ENCODE peak calls at places on chromosome 1, in eight cellular contexts. R is sigmoid colon, Y is A549, N is heart left ventricle, H is ovary, K is Peyer's patch, F is uterus, G is HCT116. I is an unnamed sample. For H3K4me1, the result is how much of the 10 kb centered on the place peaks cover.

GRCh38 chr1:78831731-78832360 is 174.7 kb downstream of the ADGRL4 start:
- DNase-seq in F (no peak), K (no peak), Y (no peak), R (no peak), N (no peak), G (peak), H (no peak), I (no peak)

GRCh38 chr1:6832789-6833188 is 47.5 kb downstream of the CAMTA1 start:
- DNase-seq in R (no peak), H (no peak), K (no peak), N (no peak), G (no peak), Y (no peak), F (no peak), I (no peak)

GRCh38 chr1:43414634-43415223 is 25.0 kb downstream of the SZT2 start:
- DNase-seq in G (peak), F (no peak), Y (peak), K (no peak), R (no peak), N (no peak), H (peak), I (no peak)

GRCh38 chr1:67803380-67804279 is 29.6 kb downstream of the GNG12 start:
- DNase-seq in G (no peak), H (no peak), N (no peak), R (no peak), Y (no peak), K (no peak), F (no peak), I (no peak)

GRCh38 chr1:194268839-194269238 is 1082.4 kb upstream of the B3GALT2 start:
- DNase-seq in H (no peak), N (no peak), K (no peak), R (no peak), Y (no peak), G (no peak), F (no peak), I (no peak)

GRCh38 chr1:200372095-200372884 is 37.5 kb downstream of the ZNF281 start:
- DNase-seq in G (peak), K (no peak), F (no peak), R (no peak), Y (peak), H (no peak), N (no peak), I (no peak)

GRCh38 chr1:226616636-226617035 is 68.1 kb downstream of the STUM start:
- DNase-seq in H (no peak), Y (no peak), G (no peak), F (no peak), N (no peak), K (no peak), R (no peak), I (no peak)

GRCh38 chr1:22978299-22978698 is 5.6 kb upstream of the LACTBL1 start:
- DNase-seq in K (no peak), Y (no peak), H (no peak), R (no peak), N (no peak), F (no peak), G (no peak), I (no peak)

GRCh38 chr1:61496501-61496900 is 228.4 kb downstream of the TM2D1 start:
- DNase-seq in R (no peak), Y (peak), H (no peak), F (no peak), G (no peak), K (no peak), N (no peak), I (no peak)

GRCh38 chr1:106952766-106953165 is 103.7 kb upstream of the PRMT6 start:
- DNase-seq in R (no peak), F (no peak), N (no peak), K (no peak), G (no peak), H (no peak), Y (no peak), I (no peak)

GRCh38 chr1:32071758-32072621 is 749 bp upstream of the TMEM39B start:
- DNase-seq in Y (no peak), H (no peak), G (no peak), R (no peak), N (no peak), K (no peak), F (no peak), I (no peak)

GRCh38 chr1:243495442-243496172 is 239.8 kb downstream of the SDCCAG8 start:
- DNase-seq in G (no peak), H (no peak), F (no peak), N (peak), Y (no peak), K (no peak), R (peak), I (peak)

GRCh38 chr1:209222826-209223225 is 360.7 kb upstream of the CAMK1G start:
- DNase-seq in R (no peak), N (no peak), F (no peak), H (no peak), K (no peak), G (no peak), Y (no peak), I (no peak)

GRCh38 chr1:118636004-118636403 is 352.1 kb downstream of the TBX15 start:
- DNase-seq in Y (no peak), N (no peak), G (no peak), K (no peak), H (no peak), F (no peak), R (no peak), I (no peak)

GRCh38 chr1:12593621-12594066 is 24.4 kb downstream of the DHRS3 start:
- DNase-seq in K (no peak), H (peak), N (peak), F (peak), R (peak), G (no peak), Y (no peak), I (no peak)

GRCh38 chr1:12594490-12594889 is 23.5 kb downstream of the DHRS3 start:
- DNase-seq in R (no peak), Y (no peak), K (no peak), F (no peak), G (no peak), H (no peak), N (peak), I (no peak)

GRCh38 chr1:12594966-12595838 is 22.8 kb downstream of the DHRS3 start:
- DNase-seq in F (peak), N (peak), H (peak), R (peak), K (peak), Y (peak), G (no peak), I (no peak)

GRCh38 chr1:12597792-12598191 is 20.2 kb downstream of the DHRS3 start:
- DNase-seq in R (peak), K (no peak), N (peak), G (no peak), H (no peak), F (no peak), Y (no peak), I (no peak)

DNA sequence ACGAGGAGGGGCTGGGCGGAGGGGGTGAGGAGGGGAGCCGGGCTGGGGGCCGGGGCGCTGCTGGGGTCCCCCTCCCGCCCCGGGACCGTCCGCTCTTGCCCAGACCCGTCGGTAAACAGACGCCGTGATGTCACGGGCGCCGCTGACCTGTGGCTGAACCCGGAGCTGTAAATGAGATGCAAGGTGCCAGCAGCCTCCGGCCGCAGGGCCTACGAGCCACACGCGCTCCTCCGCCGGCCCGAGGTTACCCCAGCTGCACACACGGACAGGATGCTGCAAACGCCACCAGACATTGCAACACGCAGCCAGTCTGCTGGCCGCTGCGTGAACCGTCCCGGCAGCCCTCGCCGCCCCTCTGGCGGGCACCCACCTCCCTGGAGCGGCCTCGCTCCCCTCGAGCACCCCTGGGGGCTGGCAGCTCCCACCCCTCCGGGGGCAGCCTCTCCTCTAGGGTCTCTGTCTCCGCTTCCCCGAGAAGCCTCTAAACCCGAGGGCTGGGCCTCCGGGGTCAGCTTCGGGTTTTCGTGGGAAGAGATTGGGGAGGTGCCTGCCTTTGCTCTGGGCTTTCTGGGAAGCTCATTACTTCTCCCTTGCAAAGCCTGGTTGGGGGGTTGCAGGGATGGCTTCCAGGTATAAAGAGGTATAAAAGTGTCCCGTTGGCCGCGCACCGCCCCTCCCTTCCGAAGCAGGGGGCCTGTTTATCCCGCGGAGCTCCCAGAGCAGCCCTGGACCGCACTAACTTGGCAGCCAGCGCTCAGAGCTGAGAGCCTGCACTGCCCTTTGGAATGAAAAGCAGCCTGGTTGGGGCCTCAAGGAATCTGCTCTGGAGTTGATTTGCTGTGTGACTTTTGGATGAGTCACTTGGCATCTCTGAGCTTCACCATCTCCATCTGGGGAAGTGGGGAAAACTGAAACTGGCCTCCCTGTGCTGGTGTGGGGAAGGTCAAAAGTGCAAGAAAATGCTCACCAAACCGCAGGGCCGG is 21.9 kb downstream of the DHRS3 start:
- DNase-seq in H (peak), Y (peak), K (peak), R (peak), G (no peak), N (peak), F (peak), I (no peak)
- H3K4me3 ChIP-seq in H (peak), Y (peak), K (peak), R (peak), G (peak), N (peak), F (peak), I (peak)

DNA sequence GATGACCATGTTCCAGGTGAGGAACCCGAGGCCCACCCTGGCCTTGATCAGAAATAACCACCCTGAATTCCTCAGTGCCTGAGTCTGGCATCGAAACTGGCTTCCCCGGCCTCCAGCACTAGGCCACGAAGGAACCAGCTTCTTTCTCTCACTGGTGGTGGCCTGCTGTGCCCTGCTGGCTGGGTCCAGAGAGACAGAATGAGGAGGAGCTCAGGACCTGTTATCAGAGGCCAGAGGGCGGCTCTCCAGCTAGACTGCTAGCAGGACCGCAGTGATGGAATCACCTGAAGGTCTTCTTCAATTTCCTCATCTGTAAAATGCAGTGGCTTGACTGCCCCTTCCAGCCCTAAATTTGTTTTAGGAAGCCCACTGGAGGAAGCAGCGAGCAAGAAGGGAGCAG is 20.5 kb downstream of the ROR1 start:
- DNase-seq in K (no peak), F (no peak), Y (no peak), N (no peak), G (no peak), H (no peak), R (no peak), I (no peak)
- H3K4me1 ChIP-seq in K (under half), F (under half), Y (under half), N (under half), G (under half), H (under half), R (under half), I (under half)

DNA sequence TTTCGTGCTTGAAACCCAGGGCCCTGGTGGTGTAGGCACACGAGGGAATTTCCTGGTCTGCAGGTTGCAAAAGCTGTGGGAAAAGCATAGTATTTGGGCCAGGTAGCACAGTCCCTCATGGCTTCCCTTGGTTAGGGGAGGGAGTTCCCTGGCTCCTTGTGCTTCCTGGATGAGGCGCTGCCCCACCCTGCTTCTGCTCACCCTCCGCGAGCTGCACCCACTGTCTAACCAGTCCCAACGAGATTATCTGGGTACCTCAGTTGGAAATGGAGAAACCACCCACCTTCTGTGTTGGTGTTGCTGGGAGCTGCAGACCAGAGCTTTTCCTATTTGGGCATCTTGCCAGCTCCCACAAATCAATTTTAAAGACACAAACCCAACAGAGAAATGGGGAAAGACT is 183.0 kb downstream of the PHTF1 start:
- DNase-seq in Y (no peak), G (no peak), H (no peak), K (no peak), F (no peak), R (no peak), N (no peak), I (no peak)
- TF ChIP-seq POLR2A in Y (no peak), G (no peak), H (no peak), K (no peak), F (no peak), R (no peak), N (no peak), I (no peak)

GRCh38 chr1:99269321-99269720 is 5.0 kb downstream of the PLPPR4 start:
- DNase-seq in R (no peak), H (no peak), Y (no peak), K (no peak), N (no peak), F (no peak), G (no peak), I (no peak)
- H3K4me3 ChIP-seq in R (no peak), H (no peak), Y (no peak), K (no peak), N (no peak), F (no peak), G (no peak), I (no peak)

I was measured in vagina.